ENCODE peak calls at places on chromosomes 4 and X, in seven cellular contexts. One of them, this sample, is unnamed.

GRCh38 chr4:180057891-180058643 is 2185.1 kb upstream of the TENM3 start:
- DNase-seq in CD8-positive, alpha-beta memory T cell: no peak
- DNase-seq in AG10803: no peak
- DNase-seq in pancreas: peak
- DNase-seq in cardiac muscle cell: peak
- DNase-seq in H4: no peak
- DNase-seq in CD8-positive, alpha-beta T cell: no peak
- DNase-seq in this sample: no peak

GRCh38 chrX:39398973-39399268 is 597.7 kb downstream of the MID1IP1 start:
- DNase-seq in CD8-positive, alpha-beta memory T cell: no peak
- DNase-seq in AG10803: no peak
- DNase-seq in pancreas: no peak
- DNase-seq in cardiac muscle cell: peak
- DNase-seq in H4: peak
- DNase-seq in CD8-positive, alpha-beta T cell: no peak
- DNase-seq in this sample: no peak

GRCh38 chr4:26736621-26737020 is 124.0 kb upstream of the STIM2 start:
- DNase-seq in CD8-positive, alpha-beta memory T cell: no peak
- DNase-seq in AG10803: no peak
- DNase-seq in pancreas: no peak
- DNase-seq in cardiac muscle cell: no peak
- DNase-seq in H4: peak
- DNase-seq in CD8-positive, alpha-beta T cell: no peak
- DNase-seq in this sample: no peak

GRCh38 chr4:14681330-14681729 is 321.0 kb upstream of the CPEB2 start:
- DNase-seq in CD8-positive, alpha-beta memory T cell: no peak
- DNase-seq in AG10803: no peak
- DNase-seq in pancreas: no peak
- DNase-seq in cardiac muscle cell: no peak
- DNase-seq in H4: no peak
- DNase-seq in CD8-positive, alpha-beta T cell: no peak
- DNase-seq in this sample: no peak

GRCh38 chr4:157012781-157013180 is 41.2 kb upstream of the PDGFC start:
- DNase-seq in CD8-positive, alpha-beta memory T cell: no peak
- DNase-seq in AG10803: peak
- DNase-seq in pancreas: no peak
- DNase-seq in cardiac muscle cell: peak
- DNase-seq in H4: no peak
- DNase-seq in CD8-positive, alpha-beta T cell: no peak
- DNase-seq in this sample: no peak

GRCh38 chrX:9003041-9003440 is 30.9 kb downstream of the FAM9B start:
- DNase-seq in CD8-positive, alpha-beta memory T cell: no peak
- DNase-seq in AG10803: no peak
- DNase-seq in pancreas: no peak
- DNase-seq in cardiac muscle cell: no peak
- DNase-seq in H4: no peak
- DNase-seq in CD8-positive, alpha-beta T cell: no peak
- DNase-seq in this sample: no peak

GRCh38 chrX:103845165-103845653 is 13.2 kb upstream of the RAB9B start:
- DNase-seq in CD8-positive, alpha-beta memory T cell: peak
- DNase-seq in AG10803: peak
- DNase-seq in pancreas: peak
- DNase-seq in cardiac muscle cell: peak
- DNase-seq in H4: peak
- DNase-seq in CD8-positive, alpha-beta T cell: no peak
- DNase-seq in this sample: peak

GRCh38 chrX:38937926-38938325 is 136.7 kb downstream of the MID1IP1 start:
- DNase-seq in CD8-positive, alpha-beta memory T cell: no peak
- DNase-seq in AG10803: no peak
- DNase-seq in pancreas: no peak
- DNase-seq in cardiac muscle cell: no peak
- DNase-seq in H4: no peak
- DNase-seq in CD8-positive, alpha-beta T cell: no peak
- DNase-seq in this sample: no peak

GRCh38 chr4:117610706-117611308 is 423.5 kb upstream of the NDST3 start:
- DNase-seq in CD8-positive, alpha-beta memory T cell: no peak
- DNase-seq in AG10803: no peak
- DNase-seq in pancreas: no peak
- DNase-seq in cardiac muscle cell: no peak
- DNase-seq in H4: no peak
- DNase-seq in CD8-positive, alpha-beta T cell: no peak
- DNase-seq in this sample: no peak

GRCh38 chr4:183355405-183355804 is 33.2 kb upstream of the CLDN24 start:
- DNase-seq in CD8-positive, alpha-beta memory T cell: no peak
- DNase-seq in AG10803: peak
- DNase-seq in pancreas: no peak
- DNase-seq in cardiac muscle cell: peak
- DNase-seq in H4: peak
- DNase-seq in CD8-positive, alpha-beta T cell: no peak
- DNase-seq in this sample: no peak

GRCh38 chr4:61958591-61958990 is 758.5 kb downstream of the ADGRL3 start:
- DNase-seq in CD8-positive, alpha-beta memory T cell: no peak
- DNase-seq in AG10803: no peak
- DNase-seq in pancreas: no peak
- DNase-seq in cardiac muscle cell: no peak
- DNase-seq in H4: no peak
- DNase-seq in CD8-positive, alpha-beta T cell: no peak
- DNase-seq in this sample: no peak

GRCh38 chr4:145920205-145920604 is 18.4 kb downstream of the ZNF827 start:
- DNase-seq in CD8-positive, alpha-beta memory T cell: no peak
- DNase-seq in AG10803: peak
- DNase-seq in pancreas: no peak
- DNase-seq in cardiac muscle cell: peak
- DNase-seq in H4: peak
- DNase-seq in CD8-positive, alpha-beta T cell: no peak
- DNase-seq in this sample: no peak

GRCh38 chrX:20060961-20061868 is 55.5 kb downstream of the MAP7D2 start:
- DNase-seq in CD8-positive, alpha-beta memory T cell: no peak
- DNase-seq in AG10803: no peak
- DNase-seq in pancreas: no peak
- DNase-seq in cardiac muscle cell: no peak
- DNase-seq in H4: no peak
- DNase-seq in CD8-positive, alpha-beta T cell: no peak
- DNase-seq in this sample: no peak

GRCh38 chrX:64739792-64740378 is 236.4 kb downstream of the ZC4H2 start:
- DNase-seq in CD8-positive, alpha-beta memory T cell: no peak
- DNase-seq in AG10803: no peak
- DNase-seq in pancreas: no peak
- DNase-seq in cardiac muscle cell: no peak
- DNase-seq in H4: no peak
- DNase-seq in CD8-positive, alpha-beta T cell: no peak
- DNase-seq in this sample: no peak

GRCh38 chr4:182533948-182534347 is 290.7 kb downstream of the TENM3 start:
- DNase-seq in CD8-positive, alpha-beta memory T cell: no peak
- DNase-seq in AG10803: peak
- DNase-seq in pancreas: no peak
- DNase-seq in cardiac muscle cell: peak
- DNase-seq in H4: no peak
- DNase-seq in CD8-positive, alpha-beta T cell: no peak
- DNase-seq in this sample: no peak

GRCh38 chr4:36020351-36020750 is 224.0 kb downstream of the ARAP2 start:
- DNase-seq in CD8-positive, alpha-beta memory T cell: no peak
- DNase-seq in AG10803: no peak
- DNase-seq in pancreas: no peak
- DNase-seq in cardiac muscle cell: no peak
- DNase-seq in H4: no peak
- DNase-seq in CD8-positive, alpha-beta T cell: no peak
- DNase-seq in this sample: no peak

GRCh38 chr4:7206856-7207567 is 14.7 kb downstream of the SORCS2 start:
- DNase-seq in CD8-positive, alpha-beta memory T cell: no peak
- DNase-seq in AG10803: peak
- DNase-seq in pancreas: peak
- DNase-seq in cardiac muscle cell: peak
- DNase-seq in H4: peak
- DNase-seq in CD8-positive, alpha-beta T cell: no peak
- DNase-seq in this sample: peak